ENCODE peak calls at places on chromosome 10, in four cellular contexts. One of them, this sample, is unnamed.

GRCh38 chr10:79102056-79102874 is 33.5 kb downstream of the ZMIZ1 start:
- DNase-seq in activated T-helper 1 cell treated with anti-CD3 and anti-CD28 coated beads, Interleukin-12 subunit alpha, Interleukin-12 subunit beta, Interleukin-2, Interleukin-4 antibody, amounts not matched to agents 30 ng/mL and 10 ng/mL and 1 ng/mL, durations not matched to agents 14 hours and 24 hours and 36 hours: no peak
- DNase-seq in nucleus accumbens: peak; percentile 59
- DNase-seq in stimulated activated CD4-positive, alpha-beta T cell treated with anti-CD3 and anti-CD28 coated beads, Interleukin-2, amount 100 ng/mL, for 24 hours: no peak
- DNase-seq in this sample: peak; percentile 29

GRCh38 chr10:133028158-133028557 is 59.6 kb upstream of the ADGRA1 start:
- DNase-seq in activated T-helper 1 cell treated with anti-CD3 and anti-CD28 coated beads, Interleukin-12 subunit alpha, Interleukin-12 subunit beta, Interleukin-2, Interleukin-4 antibody, amounts not matched to agents 30 ng/mL and 10 ng/mL and 1 ng/mL, durations not matched to agents 14 hours and 24 hours and 36 hours: no peak
- DNase-seq in nucleus accumbens: no peak
- DNase-seq in stimulated activated CD4-positive, alpha-beta T cell treated with anti-CD3 and anti-CD28 coated beads, Interleukin-2, amount 100 ng/mL, for 24 hours: no peak
- DNase-seq in this sample: no peak

GRCh38 chr10:30160431-30160982 is 101.1 kb upstream of the JCAD start:
- DNase-seq in activated T-helper 1 cell treated with anti-CD3 and anti-CD28 coated beads, Interleukin-12 subunit alpha, Interleukin-12 subunit beta, Interleukin-2, Interleukin-4 antibody, amounts not matched to agents 30 ng/mL and 10 ng/mL and 1 ng/mL, durations not matched to agents 14 hours and 24 hours and 36 hours: no peak
- DNase-seq in nucleus accumbens: no peak
- DNase-seq in stimulated activated CD4-positive, alpha-beta T cell treated with anti-CD3 and anti-CD28 coated beads, Interleukin-2, amount 100 ng/mL, for 24 hours: no peak
- DNase-seq in this sample: no peak

GRCh38 chr10:102629661-102630614 is 14.3 kb upstream of the TRIM8 start:
- DNase-seq in activated T-helper 1 cell treated with anti-CD3 and anti-CD28 coated beads, Interleukin-12 subunit alpha, Interleukin-12 subunit beta, Interleukin-2, Interleukin-4 antibody, amounts not matched to agents 30 ng/mL and 10 ng/mL and 1 ng/mL, durations not matched to agents 14 hours and 24 hours and 36 hours: no peak
- DNase-seq in nucleus accumbens: no peak
- DNase-seq in stimulated activated CD4-positive, alpha-beta T cell treated with anti-CD3 and anti-CD28 coated beads, Interleukin-2, amount 100 ng/mL, for 24 hours: no peak
- DNase-seq in this sample: peak; percentile 54

GRCh38 chr10:32318476-32318896 is 28.5 kb downstream of the EPC1 start:
- DNase-seq in activated T-helper 1 cell treated with anti-CD3 and anti-CD28 coated beads, Interleukin-12 subunit alpha, Interleukin-12 subunit beta, Interleukin-2, Interleukin-4 antibody, amounts not matched to agents 30 ng/mL and 10 ng/mL and 1 ng/mL, durations not matched to agents 14 hours and 24 hours and 36 hours: no peak
- DNase-seq in nucleus accumbens: no peak
- DNase-seq in stimulated activated CD4-positive, alpha-beta T cell treated with anti-CD3 and anti-CD28 coated beads, Interleukin-2, amount 100 ng/mL, for 24 hours: no peak
- DNase-seq in this sample: no peak

GRCh38 chr10:110919349-110919931 is at the start of gene SHOC2:
- DNase-seq in activated T-helper 1 cell treated with anti-CD3 and anti-CD28 coated beads, Interleukin-12 subunit alpha, Interleukin-12 subunit beta, Interleukin-2, Interleukin-4 antibody, amounts not matched to agents 30 ng/mL and 10 ng/mL and 1 ng/mL, durations not matched to agents 14 hours and 24 hours and 36 hours: peak; percentile 98
- DNase-seq in nucleus accumbens: peak; percentile 99
- DNase-seq in stimulated activated CD4-positive, alpha-beta T cell treated with anti-CD3 and anti-CD28 coated beads, Interleukin-2, amount 100 ng/mL, for 24 hours: peak; percentile 96
- DNase-seq in this sample: peak; percentile 100

GRCh38 chr10:128571745-128572144 is 445.5 kb upstream of the MKI67 start:
- DNase-seq in activated T-helper 1 cell treated with anti-CD3 and anti-CD28 coated beads, Interleukin-12 subunit alpha, Interleukin-12 subunit beta, Interleukin-2, Interleukin-4 antibody, amounts not matched to agents 30 ng/mL and 10 ng/mL and 1 ng/mL, durations not matched to agents 14 hours and 24 hours and 36 hours: no peak
- DNase-seq in nucleus accumbens: no peak
- DNase-seq in stimulated activated CD4-positive, alpha-beta T cell treated with anti-CD3 and anti-CD28 coated beads, Interleukin-2, amount 100 ng/mL, for 24 hours: no peak
- DNase-seq in this sample: no peak

GRCh38 chr10:82874671-82875070 is 999.7 kb downstream of the NRG3 start:
- DNase-seq in activated T-helper 1 cell treated with anti-CD3 and anti-CD28 coated beads, Interleukin-12 subunit alpha, Interleukin-12 subunit beta, Interleukin-2, Interleukin-4 antibody, amounts not matched to agents 30 ng/mL and 10 ng/mL and 1 ng/mL, durations not matched to agents 14 hours and 24 hours and 36 hours: no peak
- DNase-seq in nucleus accumbens: no peak
- DNase-seq in stimulated activated CD4-positive, alpha-beta T cell treated with anti-CD3 and anti-CD28 coated beads, Interleukin-2, amount 100 ng/mL, for 24 hours: no peak
- DNase-seq in this sample: no peak

GRCh38 chr10:1544929-1545328 is 192.4 kb downstream of the ADARB2 start:
- DNase-seq in activated T-helper 1 cell treated with anti-CD3 and anti-CD28 coated beads, Interleukin-12 subunit alpha, Interleukin-12 subunit beta, Interleukin-2, Interleukin-4 antibody, amounts not matched to agents 30 ng/mL and 10 ng/mL and 1 ng/mL, durations not matched to agents 14 hours and 24 hours and 36 hours: no peak
- DNase-seq in nucleus accumbens: no peak
- DNase-seq in stimulated activated CD4-positive, alpha-beta T cell treated with anti-CD3 and anti-CD28 coated beads, Interleukin-2, amount 100 ng/mL, for 24 hours: no peak
- DNase-seq in this sample: no peak

GRCh38 chr10:124064158-124064603 is 29.2 kb downstream of the CHST15 start:
- DNase-seq in activated T-helper 1 cell treated with anti-CD3 and anti-CD28 coated beads, Interleukin-12 subunit alpha, Interleukin-12 subunit beta, Interleukin-2, Interleukin-4 antibody, amounts not matched to agents 30 ng/mL and 10 ng/mL and 1 ng/mL, durations not matched to agents 14 hours and 24 hours and 36 hours: no peak
- DNase-seq in nucleus accumbens: no peak
- DNase-seq in stimulated activated CD4-positive, alpha-beta T cell treated with anti-CD3 and anti-CD28 coated beads, Interleukin-2, amount 100 ng/mL, for 24 hours: no peak
- DNase-seq in this sample: no peak

GRCh38 chr10:15897282-15897681 is 37.0 kb upstream of the MINDY3 start:
- DNase-seq in activated T-helper 1 cell treated with anti-CD3 and anti-CD28 coated beads, Interleukin-12 subunit alpha, Interleukin-12 subunit beta, Interleukin-2, Interleukin-4 antibody, amounts not matched to agents 30 ng/mL and 10 ng/mL and 1 ng/mL, durations not matched to agents 14 hours and 24 hours and 36 hours: no peak
- DNase-seq in nucleus accumbens: no peak
- DNase-seq in stimulated activated CD4-positive, alpha-beta T cell treated with anti-CD3 and anti-CD28 coated beads, Interleukin-2, amount 100 ng/mL, for 24 hours: no peak
- DNase-seq in this sample: no peak

GRCh38 chr10:110815354-110816004 is 56.2 kb upstream of the PDCD4 start:
- DNase-seq in activated T-helper 1 cell treated with anti-CD3 and anti-CD28 coated beads, Interleukin-12 subunit alpha, Interleukin-12 subunit beta, Interleukin-2, Interleukin-4 antibody, amounts not matched to agents 30 ng/mL and 10 ng/mL and 1 ng/mL, durations not matched to agents 14 hours and 24 hours and 36 hours: no peak
- DNase-seq in nucleus accumbens: no peak
- DNase-seq in stimulated activated CD4-positive, alpha-beta T cell treated with anti-CD3 and anti-CD28 coated beads, Interleukin-2, amount 100 ng/mL, for 24 hours: no peak
- DNase-seq in this sample: no peak

GRCh38 chr10:48965460-48965859 is 25.8 kb upstream of the LRRC18 start:
- DNase-seq in activated T-helper 1 cell treated with anti-CD3 and anti-CD28 coated beads, Interleukin-12 subunit alpha, Interleukin-12 subunit beta, Interleukin-2, Interleukin-4 antibody, amounts not matched to agents 30 ng/mL and 10 ng/mL and 1 ng/mL, durations not matched to agents 14 hours and 24 hours and 36 hours: no peak
- DNase-seq in nucleus accumbens: no peak
- DNase-seq in stimulated activated CD4-positive, alpha-beta T cell treated with anti-CD3 and anti-CD28 coated beads, Interleukin-2, amount 100 ng/mL, for 24 hours: no peak
- DNase-seq in this sample: no peak

GRCh38 chr10:51718804-51719291 is 19.5 kb upstream of the CSTF2T start:
- DNase-seq in activated T-helper 1 cell treated with anti-CD3 and anti-CD28 coated beads, Interleukin-12 subunit alpha, Interleukin-12 subunit beta, Interleukin-2, Interleukin-4 antibody, amounts not matched to agents 30 ng/mL and 10 ng/mL and 1 ng/mL, durations not matched to agents 14 hours and 24 hours and 36 hours: no peak
- DNase-seq in nucleus accumbens: no peak
- DNase-seq in stimulated activated CD4-positive, alpha-beta T cell treated with anti-CD3 and anti-CD28 coated beads, Interleukin-2, amount 100 ng/mL, for 24 hours: no peak
- DNase-seq in this sample: no peak

GRCh38 chr10:16944081-16944922 is 127.1 kb upstream of the RSU1 start:
- DNase-seq in activated T-helper 1 cell treated with anti-CD3 and anti-CD28 coated beads, Interleukin-12 subunit alpha, Interleukin-12 subunit beta, Interleukin-2, Interleukin-4 antibody, amounts not matched to agents 30 ng/mL and 10 ng/mL and 1 ng/mL, durations not matched to agents 14 hours and 24 hours and 36 hours: no peak
- DNase-seq in nucleus accumbens: no peak
- DNase-seq in stimulated activated CD4-positive, alpha-beta T cell treated with anti-CD3 and anti-CD28 coated beads, Interleukin-2, amount 100 ng/mL, for 24 hours: no peak
- DNase-seq in this sample: no peak

GRCh38 chr10:114779803-114780609 is 41.6 kb upstream of the FHIP2A start:
- DNase-seq in activated T-helper 1 cell treated with anti-CD3 and anti-CD28 coated beads, Interleukin-12 subunit alpha, Interleukin-12 subunit beta, Interleukin-2, Interleukin-4 antibody, amounts not matched to agents 30 ng/mL and 10 ng/mL and 1 ng/mL, durations not matched to agents 14 hours and 24 hours and 36 hours: no peak
- DNase-seq in nucleus accumbens: no peak
- DNase-seq in stimulated activated CD4-positive, alpha-beta T cell treated with anti-CD3 and anti-CD28 coated beads, Interleukin-2, amount 100 ng/mL, for 24 hours: no peak
- DNase-seq in this sample: peak; percentile 31

GRCh38 chr10:71260622-71261325 is 48.4 kb downstream of the UNC5B start:
- DNase-seq in activated T-helper 1 cell treated with anti-CD3 and anti-CD28 coated beads, Interleukin-12 subunit alpha, Interleukin-12 subunit beta, Interleukin-2, Interleukin-4 antibody, amounts not matched to agents 30 ng/mL and 10 ng/mL and 1 ng/mL, durations not matched to agents 14 hours and 24 hours and 36 hours: no peak
- DNase-seq in nucleus accumbens: peak; percentile 19
- DNase-seq in stimulated activated CD4-positive, alpha-beta T cell treated with anti-CD3 and anti-CD28 coated beads, Interleukin-2, amount 100 ng/mL, for 24 hours: no peak
- DNase-seq in this sample: no peak

GRCh38 chr10:33179056-33179455 is 155.4 kb downstream of the NRP1 start:
- DNase-seq in activated T-helper 1 cell treated with anti-CD3 and anti-CD28 coated beads, Interleukin-12 subunit alpha, Interleukin-12 subunit beta, Interleukin-2, Interleukin-4 antibody, amounts not matched to agents 30 ng/mL and 10 ng/mL and 1 ng/mL, durations not matched to agents 14 hours and 24 hours and 36 hours: no peak
- DNase-seq in nucleus accumbens: no peak
- DNase-seq in stimulated activated CD4-positive, alpha-beta T cell treated with anti-CD3 and anti-CD28 coated beads, Interleukin-2, amount 100 ng/mL, for 24 hours: no peak
- DNase-seq in this sample: no peak

GRCh38 chr10:113221756-113222168 is 271.7 kb downstream of the TCF7L2 start:
- DNase-seq in activated T-helper 1 cell treated with anti-CD3 and anti-CD28 coated beads, Interleukin-12 subunit alpha, Interleukin-12 subunit beta, Interleukin-2, Interleukin-4 antibody, amounts not matched to agents 30 ng/mL and 10 ng/mL and 1 ng/mL, durations not matched to agents 14 hours and 24 hours and 36 hours: no peak
- DNase-seq in nucleus accumbens: no peak
- DNase-seq in stimulated activated CD4-positive, alpha-beta T cell treated with anti-CD3 and anti-CD28 coated beads, Interleukin-2, amount 100 ng/mL, for 24 hours: no peak
- DNase-seq in this sample: peak; percentile 53

GRCh38 chr10:22690614-22691431 is 23.6 kb downstream of the PIP4K2A start:
- DNase-seq in activated T-helper 1 cell treated with anti-CD3 and anti-CD28 coated beads, Interleukin-12 subunit alpha, Interleukin-12 subunit beta, Interleukin-2, Interleukin-4 antibody, amounts not matched to agents 30 ng/mL and 10 ng/mL and 1 ng/mL, durations not matched to agents 14 hours and 24 hours and 36 hours: no peak
- DNase-seq in nucleus accumbens: no peak
- DNase-seq in stimulated activated CD4-positive, alpha-beta T cell treated with anti-CD3 and anti-CD28 coated beads, Interleukin-2, amount 100 ng/mL, for 24 hours: no peak
- DNase-seq in this sample: peak; percentile 80